ENCODE peak calls at places on chromosomes 11 and 22, in six cellular contexts. R is PC-3, J is cardiac muscle cell, E is CD14-positive monocyte, I is transverse colon, M is epithelial cell of esophagus. V is an unnamed sample.

GRCh38 chr22:44182591-44183588 is 2.2 kb downstream of the PARVG start:
- DNase-seq in E (peak; percentile 90), M (no peak), J (no peak), I (peak; percentile 62), R (no peak), V (no peak)

GRCh38 chr22:24855794-24856193 is 49.8 kb downstream of the SGSM1 start:
- DNase-seq in R (no peak), E (no peak), M (no peak), J (no peak), I (no peak), V (no peak)

GRCh38 chr22:28956506-28956905 is 73.1 kb downstream of the ZNRF3 start:
- DNase-seq in R (no peak), J (no peak), E (no peak), I (no peak), M (no peak), V (no peak)

GRCh38 chr22:31144223-31144622 is 3.9 kb upstream of the PLA2G3 start:
- DNase-seq in M (peak; percentile 73), E (no peak), J (peak; percentile 20), R (peak; percentile 54), I (no peak), V (no peak)

GRCh38 chr11:65857500-65858353 is at the start of gene CFL1:
- DNase-seq in M (peak; percentile 99), E (peak; percentile 95), R (peak; percentile 99), J (peak; percentile 99), I (peak; percentile 99), V (peak; percentile 100)

GRCh38 chr11:7965386-7965785 is at the start of gene NLRP10:
- DNase-seq in J (no peak), M (peak; percentile 96), I (no peak), E (no peak), R (peak; percentile 85), V (no peak)

GRCh38 chr22:40029189-40029890 is 34.6 kb downstream of the FAM83F start:
- DNase-seq in R (no peak), I (no peak), E (peak; percentile 26), M (no peak), J (no peak), V (no peak)

GRCh38 chr22:24434472-24435322 is 7.3 kb downstream of the ADORA2A start:
- DNase-seq in M (no peak), R (no peak), J (peak; percentile 80), E (peak; percentile 91), I (peak; percentile 69), V (peak; percentile 60)

GRCh38 chr11:75836422-75836821 is 21.4 kb downstream of the UVRAG start:
- DNase-seq in E (no peak), M (no peak), J (no peak), I (no peak), R (no peak), V (no peak)

GRCh38 chr11:83019888-83020579 is 51.7 kb downstream of the RAB30 start:
- DNase-seq in J (no peak), E (no peak), M (peak; percentile 47), I (peak; percentile 75), R (no peak), V (no peak)

GRCh38 chr11:43135966-43136534 is 175.7 kb upstream of the API5 start:
- DNase-seq in M (no peak), R (no peak), E (no peak), J (no peak), I (no peak), V (no peak)

GRCh38 chr22:44289429-44290171 is 23.2 kb downstream of the SHISAL1 start:
- DNase-seq in R (no peak), M (no peak), J (no peak), E (no peak), I (no peak), V (no peak)

GRCh38 chr11:108647701-108648527 is 17.0 kb upstream of the DDX10 start:
- DNase-seq in E (no peak), R (peak; percentile 88), M (peak; percentile 92), I (peak; percentile 71), J (peak; percentile 90), V (no peak)

GRCh38 chr11:134453441-134453840 is 41.4 kb upstream of the B3GAT1 start:
- DNase-seq in J (no peak), M (no peak), I (no peak), E (no peak), R (no peak), V (no peak)

GRCh38 chr22:22349455-22349836 is 104.9 kb downstream of the VPREB1 start:
- DNase-seq in I (no peak), J (no peak), E (no peak), M (peak; percentile 32), R (no peak), V (no peak)

GRCh38 chr11:77080643-77081210 is 14.0 kb downstream of the CAPN5 start:
- DNase-seq in R (no peak), E (peak; percentile 21), I (peak; percentile 8), J (peak; percentile 49), M (no peak), V (no peak)

GRCh38 chr22:32226236-32227119 is 21.6 kb upstream of the RFPL2 start:
- DNase-seq in J (no peak), I (no peak), M (no peak), E (no peak), R (no peak), V (no peak)

GRCh38 chr11:8099291-8099899 is 18.4 kb downstream of the TUB start:
- DNase-seq in R (peak; percentile 83), J (peak; percentile 88), M (peak; percentile 86), I (peak; percentile 82), E (no peak), V (no peak)

GRCh38 chr11:8384199-8384821 is 120.6 kb upstream of the LMO1 start:
- DNase-seq in J (peak; percentile 65), R (peak; percentile 23), E (no peak), M (peak; percentile 23), I (peak; percentile 32), V (no peak)

GRCh38 chr11:34748036-34748435 is 127.1 kb downstream of the EHF start:
- DNase-seq in R (no peak), M (no peak), E (no peak), J (no peak), I (no peak), V (no peak)

GRCh38 chr11:44988111-44988510 is 37.4 kb upstream of the TP53I11 start:
- DNase-seq in E (no peak), M (no peak), I (no peak), R (no peak), J (no peak), V (no peak)

GRCh38 chr22:24315367-24315781 is 44.7 kb downstream of the SPECC1L start:
- DNase-seq in I (no peak), M (no peak), E (no peak), R (no peak), J (no peak), V (no peak)

GRCh38 chr11:6608726-6609501 is 3.1 kb downstream of the TAF10 start:
- DNase-seq in R (no peak), I (no peak), E (no peak), M (no peak), J (no peak), V (no peak)

GRCh38 chr11:44754876-44755552 is 28.3 kb downstream of the TSPAN18 start:
- DNase-seq in I (no peak), E (no peak), R (no peak), M (no peak), J (no peak), V (no peak)

GRCh38 chr22:19706661-19707151 is 7.6 kb upstream of the SEPTIN5 start:
- DNase-seq in R (no peak), M (no peak), I (no peak), J (no peak), E (no peak), V (peak; percentile 35)

GRCh38 chr11:26696330-26696729 is 25.5 kb downstream of the SLC5A12 start:
- DNase-seq in R (peak; percentile 22), E (no peak), M (peak; percentile 51), J (no peak), I (no peak), V (no peak)

GRCh38 chr11:69852051-69852450 is 32.8 kb upstream of the FGF3 start:
- DNase-seq in I (no peak), E (no peak), R (no peak), J (no peak), M (no peak), V (no peak)

GRCh38 chr11:126202646-126203359 is 8.6 kb downstream of the RPUSD4 start:
- DNase-seq in M (no peak), I (no peak), R (no peak), E (no peak), J (no peak), V (no peak)

DNA sequence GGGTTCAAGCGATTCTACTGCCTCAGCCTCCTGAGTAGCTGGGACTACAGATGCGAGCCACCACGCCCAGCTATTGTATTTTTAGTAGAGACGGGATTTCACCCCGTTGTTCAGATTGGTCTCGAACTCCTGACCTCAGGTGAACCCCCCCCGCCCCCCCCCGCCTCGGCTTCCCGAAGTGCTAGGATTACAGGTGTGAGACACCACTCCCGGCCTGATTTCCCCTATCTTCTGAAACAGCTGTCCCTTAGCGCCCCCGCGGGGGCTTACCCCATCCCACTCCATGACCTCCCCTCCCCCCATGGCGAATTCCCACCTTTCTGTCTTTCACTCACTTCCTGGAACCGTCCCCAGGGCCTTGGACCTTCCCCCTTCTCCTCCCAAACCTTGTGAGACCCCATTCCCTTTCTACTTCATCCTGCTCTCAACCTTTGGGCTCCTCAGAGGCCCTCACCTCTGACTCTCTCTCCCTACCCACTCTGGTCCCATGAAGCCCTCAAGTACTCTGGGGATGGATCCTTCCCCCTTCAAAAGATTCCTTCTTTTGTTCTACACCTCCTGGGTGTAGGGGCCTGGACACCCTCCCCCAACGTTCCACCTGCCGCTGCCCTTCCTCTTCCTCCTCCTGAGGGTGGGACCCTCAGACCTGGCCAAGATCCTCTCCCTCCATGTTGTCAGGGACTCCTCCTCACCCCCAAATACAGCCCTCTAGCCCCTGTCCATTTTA is 936 bp downstream of the PRDX5 start:
- DNase-seq in M (no peak), J (no peak), R (no peak), E (no peak), I (peak; percentile 41), V (no peak)
- TF ChIP-seq CTCF in M (no peak), J (no peak), R (no peak), E (no peak), I (no peak), V (no peak)

GRCh38 chr11:11588243-11588642 is 33.6 kb downstream of the GALNT18 start:
- DNase-seq in R (peak; percentile 68), E (no peak), I (no peak), M (peak; percentile 54), J (no peak), V (no peak)

GRCh38 chr11:11588890-11589289 is 32.9 kb downstream of the GALNT18 start:
- DNase-seq in R (no peak), M (no peak), J (peak; percentile 26), E (no peak), I (no peak), V (no peak)

GRCh38 chr11:11594162-11594561 is 27.6 kb downstream of the GALNT18 start:
- DNase-seq in E (no peak), I (no peak), R (no peak), M (no peak), J (no peak), V (no peak)

GRCh38 chr11:11589385-11589890 is 32.4 kb downstream of the GALNT18 start:
- DNase-seq in I (no peak), E (no peak), J (no peak), M (no peak), R (no peak), V (no peak)

GRCh38 chr11:11592146-11592684 is 29.6 kb downstream of the GALNT18 start:
- DNase-seq in R (no peak), J (no peak), M (no peak), E (no peak), I (no peak), V (no peak)
- TF ChIP-seq CTCF in R (no peak), J (no peak), M (no peak), E (no peak), I (no peak), V (no peak)

GRCh38 chr11:35799655-35800054 is 137.1 kb downstream of the TRIM44 start:
- DNase-seq in J (no peak), E (no peak), I (no peak), R (no peak), M (no peak), V (no peak)
- TF ChIP-seq CTCF in J (peak; percentile 7), E (no peak), I (no peak), R (no peak), M (no peak), V (peak; percentile 37)

GRCh38 chr11:22331771-22332170 is 6.4 kb upstream of the SLC17A6 start:
- DNase-seq in E (no peak), I (no peak), R (peak; percentile 22), J (no peak), M (no peak), V (no peak)
- TF ChIP-seq CTCF in E (no peak), I (no peak), R (peak; percentile 51), J (no peak), M (no peak), V (peak; percentile 56)

V was measured in chondrocyte.